ENCODE peak calls at places on chromosomes 1 and 21, in four cellular contexts. L, V, O and E are unnamed samples. For H3K36me3, the result is how much of the 10 kb centered on the place peaks cover.

GRCh38 chr1:226309398-226310122 is 596 bp upstream of the LIN9 start:
- DNase-seq in L (no peak), V (no peak), O (no peak), E (no peak)

GRCh38 chr1:156461781-156462647 is 38.6 kb downstream of the MEF2D start:
- DNase-seq in L (peak), V (no peak), O (no peak), E (no peak)

GRCh38 chr1:3342960-3343359 is 111.5 kb upstream of the ARHGEF16 start:
- DNase-seq in L (no peak), V (no peak), O (no peak), E (no peak)

GRCh38 chr1:84363019-84363418 is 35.3 kb upstream of the DNASE2B start:
- DNase-seq in L (no peak), V (no peak), O (no peak), E (no peak)

GRCh38 chr1:116673935-116674630 is 6.5 kb upstream of the IGSF3 start:
- DNase-seq in L (no peak), V (no peak), O (no peak), E (no peak)

GRCh38 chr21:38807987-38808386 is 2.3 kb downstream of the ETS2 start:
- DNase-seq in L (no peak), V (no peak), O (no peak), E (no peak)

GRCh38 chr1:223074427-223074826 is 68.6 kb downstream of the TLR5 start:
- DNase-seq in L (no peak), V (no peak), O (no peak), E (no peak)

GRCh38 chr1:5829414-5829813 is 162.8 kb downstream of the NPHP4 start:
- DNase-seq in L (no peak), V (no peak), O (no peak), E (no peak)

DNA sequence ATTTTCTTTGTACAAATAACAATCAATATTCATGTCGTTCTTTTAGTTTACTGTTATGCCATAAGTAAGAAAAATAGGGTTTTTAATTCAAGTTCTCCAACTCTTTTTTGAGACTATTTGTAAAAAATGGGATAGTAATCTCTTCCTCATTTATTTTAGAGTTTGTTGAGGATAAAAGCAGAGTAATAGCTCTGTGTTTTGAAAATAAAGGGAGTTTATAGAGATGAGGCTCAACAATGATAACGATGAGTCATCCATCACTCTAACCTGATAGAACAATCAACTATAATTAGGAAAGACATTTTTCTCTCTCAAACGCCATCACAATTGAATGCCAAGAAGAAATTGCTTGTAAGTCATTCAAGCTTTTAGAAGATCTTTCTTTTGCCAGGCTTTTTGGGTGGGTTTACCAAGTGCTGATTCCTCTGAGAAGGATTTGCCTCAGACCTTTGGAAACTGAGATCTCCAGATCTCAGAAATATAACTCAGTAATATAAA is 553 bp downstream of the CD84 start:
- DNase-seq in L (no peak), V (no peak), O (no peak), E (no peak)
- H3K27ac ChIP-seq in L (no peak), V (peak), O (no peak), E (no peak)

DNA sequence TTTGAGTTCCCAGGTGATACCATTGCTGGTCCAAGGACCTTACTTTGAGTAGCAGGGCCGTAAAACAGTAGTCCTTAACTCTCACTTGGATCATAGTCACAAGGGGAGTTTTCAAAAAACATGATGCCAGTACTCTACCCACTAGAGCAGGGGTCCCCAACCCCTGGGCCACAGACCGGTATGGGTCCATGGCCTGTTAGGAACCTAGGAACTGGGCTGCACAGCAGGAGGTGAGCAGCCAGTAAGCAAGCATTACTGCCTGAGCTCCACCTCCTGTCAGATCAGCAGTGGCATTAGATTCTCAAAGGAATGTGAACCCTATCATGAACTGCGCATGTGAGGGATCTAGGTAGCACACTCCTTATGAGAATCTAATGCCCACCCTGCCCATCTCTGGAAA is 39.7 kb upstream of the KCNQ4 start:
- DNase-seq in L (no peak), V (no peak), O (no peak), E (no peak)
- H3K36me3 ChIP-seq in L (under half), V (under half), O (half or more), E (under half)

GRCh38 chr1:247007511-247008405 is at the start of gene ZNF695:
- DNase-seq in L (peak), V (peak), O (peak), E (peak)
- H3K4me3 ChIP-seq in L (peak), V (peak), O (peak), E (peak)

DNA sequence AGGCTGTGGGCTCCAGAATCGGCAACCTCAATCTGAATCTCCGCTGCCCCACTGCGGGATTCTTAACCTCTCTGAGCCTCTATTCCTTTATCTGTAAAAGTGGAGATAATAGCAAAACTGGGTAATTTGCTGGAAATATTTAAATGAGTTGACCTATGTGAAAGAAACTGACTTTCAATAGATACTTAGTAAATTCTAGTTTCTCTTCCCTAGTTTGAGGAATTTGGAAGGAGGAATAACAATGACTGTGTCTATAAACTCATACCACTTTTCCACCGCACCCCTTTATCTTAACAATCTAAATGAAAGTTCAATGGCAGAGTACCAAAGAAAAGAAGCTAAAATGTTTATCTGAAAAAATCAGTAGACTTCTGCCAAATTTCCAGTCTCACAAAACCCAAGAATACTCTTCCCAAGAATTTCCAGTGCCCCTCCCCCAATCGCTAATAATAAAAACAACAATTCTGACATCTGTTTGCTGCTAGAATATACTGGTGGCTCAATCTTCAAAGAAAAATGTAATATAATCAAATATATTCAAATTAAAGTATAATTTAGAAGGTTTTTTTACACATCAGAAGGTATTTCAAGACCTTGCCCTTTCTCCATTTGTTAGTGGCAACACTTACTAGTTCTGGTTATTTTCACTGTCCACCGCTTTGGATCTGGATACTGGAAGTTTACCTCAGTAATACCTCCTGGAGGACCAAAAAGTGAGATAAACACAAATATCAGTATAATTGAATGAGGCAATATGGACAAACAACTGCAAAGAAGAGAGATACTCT is 171.2 kb downstream of the LTN1 start:
- DNase-seq in L (no peak), V (no peak), O (no peak), E (no peak)
- H3K27ac ChIP-seq in L (peak), V (peak), O (no peak), E (peak)

GRCh38 chr1:236854602-236854978 is 59.5 kb downstream of the MTR start:
- DNase-seq in L (peak), V (no peak), O (no peak), E (no peak)
- H3K36me3 ChIP-seq in L (under half), V (half or more), O (under half), E (under half)

DNA sequence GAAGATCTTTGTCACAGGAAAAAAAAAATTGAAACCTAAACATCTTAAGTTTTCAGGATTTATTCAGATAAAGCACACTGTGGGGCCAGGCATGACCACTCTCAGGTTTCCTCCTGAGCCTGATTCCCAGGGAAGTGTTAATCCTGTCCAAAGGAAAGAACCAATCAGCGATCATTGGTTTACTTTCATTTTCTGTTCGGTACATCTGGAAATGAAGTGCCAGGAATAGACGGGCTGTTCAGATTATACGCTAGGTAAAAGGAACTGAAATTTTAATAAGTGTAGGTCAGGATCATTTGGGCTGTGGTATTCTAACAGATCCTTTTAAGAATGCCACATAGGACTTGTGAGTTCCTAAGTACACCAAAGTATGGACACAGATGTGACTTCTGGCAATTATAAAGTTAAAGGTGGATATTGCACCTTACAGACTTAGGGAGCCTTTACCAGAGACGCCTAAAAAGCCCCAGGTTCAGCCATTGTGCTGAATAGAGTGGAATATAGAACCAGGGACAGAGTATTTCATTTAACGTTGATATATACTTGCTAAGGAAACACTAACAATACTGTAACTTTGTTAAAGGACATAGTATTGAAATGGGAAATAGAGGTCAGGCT is 9.3 kb upstream of the CACYBP start:
- DNase-seq in L (no peak), V (no peak), O (no peak), E (no peak)
- H3K4me3 ChIP-seq in L (peak), V (peak), O (no peak), E (peak)

DNA sequence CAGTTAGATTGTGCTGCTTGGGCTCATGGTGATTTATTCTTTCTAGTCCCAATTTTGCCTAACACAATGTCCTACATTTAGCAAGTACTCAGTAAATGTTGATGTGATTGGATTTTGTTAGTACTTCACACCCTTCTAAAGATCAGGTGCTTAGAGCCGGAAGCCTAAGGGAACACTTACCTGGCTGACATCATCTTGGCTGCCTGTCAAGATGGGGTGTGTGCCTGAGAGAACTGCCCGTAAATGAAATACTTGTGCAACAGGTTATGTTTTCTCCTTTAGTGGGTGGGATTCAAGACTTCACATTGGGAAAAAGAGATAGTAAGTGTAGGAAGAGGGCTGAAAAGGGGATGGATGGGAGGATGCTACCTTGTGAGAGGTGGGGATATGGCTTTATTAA is 75.5 kb upstream of the MACF1 start:
- DNase-seq in L (peak), V (peak), O (no peak), E (no peak)
- H3K27ac ChIP-seq in L (peak), V (peak), O (no peak), E (no peak)